ENCODE peak calls at places on chromosomes 12 and 14, in six cellular contexts. N is RWPE2, B is hepatocyte, U is dorsolateral prefrontal cortex, C is RWPE1, V is heart left ventricle. S is an unnamed sample.

GRCh38 chr12:53145383-53145782 is 35.1 kb upstream of the ZNF740 start:
- DNase-seq in N (no peak), V (no peak), B (peak), C (no peak), U (no peak), S (peak)

GRCh38 chr12:124762791-124763593 is 100.7 kb downstream of the SCARB1 start:
- DNase-seq in V (no peak), C (peak), U (no peak), N (no peak), B (no peak), S (no peak)

GRCh38 chr14:62185078-62185477 is 422.9 kb downstream of the SNAPC1 start:
- DNase-seq in U (no peak), B (no peak), N (no peak), V (no peak), C (no peak), S (no peak)

GRCh38 chr14:59028476-59029202 is 159.8 kb upstream of the DAAM1 start:
- DNase-seq in B (peak), U (peak), N (peak), V (peak), C (peak), S (peak)

GRCh38 chr12:93176166-93176565 is 201.6 kb upstream of the NUDT4 start:
- DNase-seq in N (no peak), C (peak), U (no peak), B (no peak), V (no peak), S (no peak)

GRCh38 chr12:124804011-124804621 is 59.5 kb downstream of the SCARB1 start:
- DNase-seq in V (no peak), C (peak), U (peak), B (peak), N (no peak), S (peak)

GRCh38 chr12:105590571-105590970 is 260.1 kb downstream of the C12orf75 start:
- DNase-seq in B (no peak), V (no peak), U (no peak), N (no peak), C (peak), S (no peak)

GRCh38 chr12:67772276-67773169 is 124.0 kb downstream of the DYRK2 start:
- DNase-seq in N (no peak), U (peak), V (peak), C (no peak), B (peak), S (no peak)

GRCh38 chr14:54761835-54762234 is 140.8 kb downstream of the GCH1 start:
- DNase-seq in N (no peak), B (no peak), U (no peak), C (no peak), V (no peak), S (no peak)

GRCh38 chr12:71804505-71804904 is 35.1 kb upstream of the TBC1D15 start:
- DNase-seq in U (no peak), C (no peak), B (no peak), N (no peak), V (no peak), S (no peak)

GRCh38 chr12:44852483-44852882 is 23.6 kb downstream of the NELL2 start:
- DNase-seq in C (no peak), B (no peak), U (no peak), V (no peak), N (no peak), S (no peak)
- H3K27ac ChIP-seq in C (no peak), B (no peak), U (no peak), V (no peak), N (no peak), S (no peak)

DNA sequence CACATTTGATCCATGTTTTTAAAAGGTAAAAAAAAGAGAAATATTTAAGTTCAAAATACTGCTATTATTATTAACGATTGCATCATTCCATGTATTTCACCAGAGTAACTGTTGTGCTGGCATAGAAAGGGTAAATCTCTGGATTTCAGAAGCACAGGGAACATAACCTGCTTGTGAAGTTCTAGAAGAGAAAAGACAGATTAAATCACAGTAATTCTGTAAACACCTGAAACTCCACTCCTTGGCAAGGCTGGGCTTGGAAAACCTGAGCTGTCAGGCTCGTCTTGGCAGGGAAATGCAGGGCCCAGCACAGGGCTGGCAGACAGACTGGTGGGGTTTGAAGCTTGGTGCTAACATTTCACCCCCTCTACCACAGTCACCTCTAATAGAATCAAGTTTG is 35.1 kb downstream of the SVOP start:
- DNase-seq in N (no peak), B (no peak), U (no peak), V (no peak), C (no peak), S (no peak)
- H3K27ac ChIP-seq in N (no peak), B (no peak), U (no peak), V (no peak), C (no peak), S (no peak)

GRCh38 chr12:120563495-120563894 is 17.7 kb downstream of the POP5 start:
- DNase-seq in C (no peak), V (no peak), B (no peak), N (no peak), U (no peak), S (no peak)

DNA sequence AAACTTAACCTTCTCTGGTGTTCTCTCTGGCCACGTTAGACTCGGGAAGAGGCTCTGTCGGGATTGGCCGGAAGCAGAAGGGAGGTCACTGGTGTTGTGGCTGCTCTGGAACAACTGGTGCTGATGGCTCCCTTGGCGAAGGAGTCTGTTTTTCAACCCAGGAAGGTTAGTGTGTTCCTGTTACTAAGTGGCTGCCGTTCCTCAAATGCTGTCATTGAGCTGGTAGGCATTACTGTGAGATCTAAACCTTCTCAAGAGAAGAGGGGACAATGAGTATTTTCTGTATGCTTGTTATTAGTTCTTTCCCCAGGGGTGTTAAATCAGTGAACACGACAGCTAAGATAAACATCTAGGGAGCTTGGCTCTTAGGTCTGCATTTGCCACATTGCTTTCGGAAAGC is 18.3 kb downstream of the POP5 start:
- DNase-seq in C (no peak), N (no peak), V (no peak), B (no peak), U (no peak), S (no peak)
- H3K27ac ChIP-seq in C (no peak), N (no peak), V (peak), B (no peak), U (no peak), S (no peak)

DNA sequence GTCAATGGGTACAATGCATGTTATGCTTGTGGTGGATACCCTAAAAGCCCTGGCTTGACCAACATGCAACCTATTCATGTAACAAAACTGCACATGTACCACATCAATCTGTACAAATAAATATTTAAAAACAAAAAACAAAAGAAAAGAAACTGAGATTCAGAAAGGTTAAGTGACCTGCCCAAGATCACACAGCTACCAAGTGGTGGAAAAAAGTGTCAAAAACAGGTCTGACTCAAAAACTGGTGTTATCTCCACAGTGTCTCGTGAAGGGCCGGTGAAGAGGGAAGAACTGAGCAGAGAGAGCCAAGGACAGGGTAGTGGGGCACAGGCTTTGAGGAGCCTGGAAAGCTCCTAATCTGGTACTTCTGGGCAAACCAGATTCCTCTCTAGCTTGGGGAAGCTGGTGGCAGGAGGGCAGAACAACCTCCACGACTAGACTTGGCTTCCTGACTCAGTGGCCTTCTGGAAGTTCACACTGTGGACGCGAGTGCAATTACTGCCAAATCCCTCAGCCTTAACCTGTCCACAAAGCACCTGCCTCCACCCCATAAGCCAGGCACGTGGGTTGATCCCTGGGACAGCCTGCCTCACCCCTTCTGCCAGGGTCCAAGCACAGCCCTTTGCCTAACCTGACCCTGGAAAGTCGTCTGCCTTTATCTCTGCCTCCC is 15.6 kb downstream of the ZBTB39 start:
- DNase-seq in B (no peak), V (no peak), N (no peak), C (no peak), U (no peak), S (no peak)
- H3K27ac ChIP-seq in B (no peak), V (no peak), N (no peak), C (no peak), U (no peak), S (peak)

GRCh38 chr12:79929065-79929464 is 5.8 kb downstream of the PPP1R12A start:
- DNase-seq in N (no peak), B (no peak), V (no peak), C (no peak), U (no peak), S (no peak)
- H3K27ac ChIP-seq in N (no peak), B (no peak), V (no peak), C (no peak), U (no peak), S (no peak)

GRCh38 chr12:95206916-95207315 is 10.4 kb downstream of the FGD6 start:
- DNase-seq in V (no peak), B (no peak), C (no peak), U (no peak), N (no peak), S (no peak)
- H3K27ac ChIP-seq in V (no peak), B (peak), C (peak), U (no peak), N (peak), S (no peak)